ENCODE peak calls at places on chromosomes 7 and 10, in eight cellular contexts. W, X, T, G, Q, P, V and Y are unnamed samples.

GRCh38 chr10:98074315-98074911 is 44.0 kb upstream of the CRTAC1 start:
- DNase-seq in Q (peak; percentile 26), X (peak; percentile 16), G (no peak), W (peak; percentile 19), P (no peak), V (no peak), T (peak; percentile 17), Y (peak; percentile 2)

GRCh38 chr7:80666376-80666775 is 27.9 kb downstream of the CD36 start:
- DNase-seq in G (no peak), Q (no peak), X (no peak), W (no peak), P (no peak), V (no peak), T (no peak), Y (no peak)

GRCh38 chr7:157980774-157981173 is 606.8 kb downstream of the PTPRN2 start:
- DNase-seq in X (no peak), W (no peak), Q (peak; percentile 20), V (no peak), P (no peak), G (no peak), T (no peak), Y (no peak)

GRCh38 chr7:50679218-50680007 is 103.3 kb downstream of the GRB10 start:
- DNase-seq in P (no peak), V (no peak), X (peak; percentile 45), Q (peak; percentile 83), W (peak; percentile 33), G (peak; percentile 32), T (peak; percentile 54), Y (peak; percentile 56)

GRCh38 chr7:18873674-18874341 is 243.6 kb downstream of the TWIST1 start:
- DNase-seq in X (peak; percentile 49), Q (no peak), G (no peak), V (no peak), W (peak; percentile 33), P (no peak), T (peak; percentile 59), Y (no peak)

GRCh38 chr10:14244801-14245211 is 85.9 kb downstream of the FRMD4A start:
- DNase-seq in Q (no peak), G (no peak), V (no peak), W (peak; percentile 33), P (no peak), T (peak; percentile 72), X (peak; percentile 58), Y (peak; percentile 70)

GRCh38 chr10:124240721-124241350 is 147.4 kb upstream of the CHST15 start:
- DNase-seq in Q (no peak), G (no peak), T (no peak), P (no peak), V (no peak), X (no peak), W (no peak), Y (no peak)

GRCh38 chr7:30231271-30231670 is 53.1 kb upstream of the ZNRF2 start:
- DNase-seq in W (no peak), V (no peak), Q (no peak), G (no peak), T (no peak), X (no peak), P (no peak), Y (no peak)

GRCh38 chr7:73345538-73345937 is 17.6 kb downstream of the FKBP6 start:
- DNase-seq in X (no peak), P (no peak), V (no peak), Q (no peak), W (no peak), T (no peak), G (no peak), Y (no peak)

GRCh38 chr10:111137587-111137986 is 60.8 kb downstream of the ADRA2A start:
- DNase-seq in V (no peak), P (no peak), T (no peak), W (no peak), Q (no peak), X (no peak), G (no peak), Y (peak; percentile 50)

GRCh38 chr7:99623702-99624447 is 7.1 kb downstream of the ZSCAN25 start:
- DNase-seq in P (no peak), V (no peak), G (no peak), Q (no peak), T (no peak), X (no peak), W (no peak), Y (no peak)

GRCh38 chr10:115026041-115026779 is 67.0 kb upstream of the ATRNL1 start:
- DNase-seq in X (no peak), V (no peak), Q (no peak), T (no peak), W (no peak), P (no peak), G (no peak), Y (no peak)

GRCh38 chr10:1465993-1466764 is 271.1 kb downstream of the ADARB2 start:
- DNase-seq in W (no peak), V (peak; percentile 44), T (no peak), X (no peak), G (no peak), Q (no peak), P (no peak), Y (no peak)

GRCh38 chr7:131034166-131034881 is 293.4 kb upstream of the MKLN1 start:
- DNase-seq in V (peak; percentile 59), P (no peak), W (no peak), X (no peak), Q (no peak), T (no peak), G (no peak), Y (peak; percentile 11)

GRCh38 chr10:87054373-87055295 is 34.5 kb downstream of the FAM25A start:
- DNase-seq in V (no peak), W (peak; percentile 57), Q (no peak), G (no peak), T (peak; percentile 81), P (peak; percentile 64), X (peak; percentile 82), Y (peak; percentile 23)

GRCh38 chr7:38600746-38601145 is 30.4 kb downstream of the AMPH start:
- DNase-seq in Q (no peak), P (no peak), V (no peak), W (no peak), T (no peak), G (no peak), X (no peak), Y (peak; percentile 58)

GRCh38 chr7:129501760-129502707 is at the start of gene SMKR1:
- DNase-seq in T (peak; percentile 82), X (peak; percentile 36), V (peak; percentile 51), Q (peak; percentile 97), W (peak; percentile 76), G (peak; percentile 97), P (no peak), Y (peak; percentile 83)

GRCh38 chr7:82818091-82818620 is 344.5 kb downstream of the PCLO start:
- DNase-seq in Q (no peak), P (no peak), W (no peak), X (no peak), V (no peak), T (no peak), G (no peak), Y (no peak)

GRCh38 chr7:94949532-94949931 is 42.1 kb downstream of the PPP1R9A start:
- DNase-seq in T (no peak), Q (no peak), X (no peak), G (no peak), W (no peak), V (no peak), P (no peak), Y (peak; percentile 79)

GRCh38 chr10:131843881-131844284 is 56.9 kb upstream of the PPP2R2D start:
- DNase-seq in V (no peak), P (no peak), W (no peak), Q (no peak), T (no peak), X (no peak), G (no peak), Y (no peak)

GRCh38 chr7:121330053-121330833 is 1.4 kb downstream of the WNT16 start:
- DNase-seq in T (peak; percentile 40), Q (no peak), P (no peak), X (peak; percentile 53), G (no peak), W (peak; percentile 25), V (no peak), Y (no peak)

GRCh38 chr7:32150039-32150438 is 79.8 kb upstream of the PDE1C start:
- DNase-seq in T (no peak), V (peak; percentile 87), G (no peak), P (no peak), Q (no peak), W (no peak), X (no peak), Y (no peak)

GRCh38 chr7:91915401-91916067 is 25.1 kb upstream of the AKAP9 start:
- DNase-seq in V (no peak), W (no peak), P (no peak), X (peak; percentile 68), Q (no peak), T (peak; percentile 20), G (no peak), Y (peak; percentile 7)

GRCh38 chr10:71331736-71332135 is 12.7 kb downstream of the SLC29A3 start:
- DNase-seq in P (no peak), V (no peak), X (no peak), W (no peak), T (no peak), Q (no peak), G (no peak), Y (no peak)

GRCh38 chr7:115019882-115020605 is 98.2 kb downstream of the MDFIC start:
- DNase-seq in G (no peak), T (no peak), X (no peak), V (no peak), W (no peak), Q (no peak), P (no peak), Y (no peak)

GRCh38 chr10:59177862-59178235 is 1.4 kb downstream of the PHYHIPL start:
- DNase-seq in P (no peak), X (no peak), Q (no peak), G (no peak), V (no peak), W (no peak), T (no peak), Y (no peak)

GRCh38 chr10:126049741-126050140 is 153.4 kb downstream of the FANK1 start:
- DNase-seq in Q (no peak), V (peak; percentile 58), W (no peak), P (peak; percentile 63), T (peak; percentile 56), X (peak; percentile 80), G (no peak), Y (peak; percentile 60)

GRCh38 chr7:88226886-88227516 is 7.2 kb upstream of the SRI start:
- DNase-seq in Q (no peak), X (peak; percentile 62), W (no peak), G (no peak), V (no peak), P (no peak), T (peak; percentile 89), Y (peak; percentile 97)

GRCh38 chr10:78255796-78256638 is 222.4 kb downstream of the RPS24 start:
- DNase-seq in P (peak; percentile 92), V (no peak), X (peak; percentile 95), W (peak; percentile 96), T (peak; percentile 100), G (no peak), Q (no peak), Y (peak; percentile 99)

GRCh38 chr10:12835709-12836108 is 165.8 kb downstream of the CCDC3 start:
- DNase-seq in T (peak; percentile 64), Q (no peak), W (peak; percentile 14), X (peak; percentile 62), G (no peak), V (no peak), P (peak; percentile 27), Y (peak; percentile 28)

GRCh38 chr7:69448071-69448470 is 150.2 kb upstream of the AUTS2 start:
- DNase-seq in V (peak; percentile 36), G (no peak), X (peak; percentile 5), W (no peak), T (no peak), Q (no peak), P (no peak), Y (no peak)

GRCh38 chr7:128867842-128868623 is 5.4 kb downstream of the ATP6V1F start:
- DNase-seq in W (no peak), Q (no peak), G (no peak), P (no peak), T (no peak), V (no peak), X (no peak), Y (no peak)

GRCh38 chr7:35988105-35988504 is 164.9 kb upstream of the EEPD1 start:
- DNase-seq in X (no peak), Q (no peak), P (no peak), W (no peak), G (no peak), V (no peak), T (no peak), Y (peak; percentile 20)

GRCh38 chr7:2017914-2018785 is 214.6 kb downstream of the MAD1L1 start:
- DNase-seq in G (no peak), W (no peak), X (no peak), T (no peak), Q (no peak), P (no peak), V (peak; percentile 18), Y (no peak)